ENCODE peak calls at places on chromosomes 4 and X, in eight cellular contexts. L is foreskin fibroblast, K is SW480, X is NCI-H187, C is choroid plexus epithelial cell, W is HEK293T, G is T-helper 2 cell, B is HCEC 1CT. I is an unnamed sample.

GRCh38 chr4:24659241-24659961 is 75.0 kb upstream of the DHX15 start:
- DNase-seq in L (no peak), W (no peak), C (no peak), B (no peak), K (peak; percentile 5), G (no peak), X (peak; percentile 28), I (no peak)

GRCh38 chr4:86960557-86960959 is 25.7 kb downstream of the AFF1 start:
- DNase-seq in K (no peak), C (peak; percentile 65), G (no peak), W (no peak), L (peak; percentile 21), B (peak; percentile 16), X (no peak), I (no peak)

GRCh38 chrX:135974279-135974856 is 580 bp upstream of the MMGT1 start:
- DNase-seq in W (peak; percentile 89), L (peak; percentile 47), K (peak; percentile 32), B (no peak), C (peak; percentile 80), X (peak; percentile 21), G (peak; percentile 46), I (peak; percentile 55)

GRCh38 chr4:10015140-10015753 is 6.0 kb downstream of the SLC2A9 start:
- DNase-seq in X (peak; percentile 23), L (no peak), B (no peak), G (no peak), C (peak; percentile 79), K (peak; percentile 33), W (no peak), I (peak; percentile 10)

GRCh38 chr4:174669278-174669677 is 147.0 kb upstream of the HPGD start:
- DNase-seq in C (peak; percentile 93), G (no peak), B (peak; percentile 86), W (no peak), X (no peak), K (peak; percentile 7), L (peak; percentile 39), I (peak; percentile 86)

GRCh38 chr4:122773021-122773420 is 40.5 kb downstream of the BBS12 start:
- DNase-seq in K (no peak), W (no peak), L (no peak), C (no peak), X (no peak), G (no peak), B (no peak), I (no peak)

GRCh38 chrX:131985526-131986049 is 37.5 kb upstream of the STK26 start:
- DNase-seq in L (no peak), W (no peak), G (no peak), X (no peak), K (no peak), B (no peak), C (no peak), I (no peak)

GRCh38 chr4:7252510-7253340 is 60.4 kb downstream of the SORCS2 start:
- DNase-seq in G (no peak), X (no peak), L (no peak), C (no peak), W (no peak), B (no peak), K (no peak), I (no peak)

GRCh38 chrX:110408949-110409588 is 50.4 kb downstream of the RTL9 start:
- DNase-seq in L (no peak), C (peak; percentile 52), K (no peak), B (no peak), W (no peak), G (no peak), X (no peak), I (no peak)

GRCh38 chrX:134929813-134930212 is 61.0 kb upstream of the SMIM10 start:
- DNase-seq in G (no peak), B (no peak), C (no peak), W (no peak), L (no peak), K (no peak), X (no peak), I (no peak)

GRCh38 chr4:177125656-177126055 is 184.0 kb upstream of the NEIL3 start:
- DNase-seq in B (no peak), W (no peak), L (no peak), G (no peak), X (no peak), K (no peak), C (no peak), I (no peak)

GRCh38 chr4:154014401-154015105 is 225.7 kb upstream of the SFRP2 start:
- DNase-seq in K (no peak), G (no peak), X (no peak), L (no peak), W (no peak), B (no peak), C (peak; percentile 32), I (no peak)

GRCh38 chrX:56557376-56557929 is 6.0 kb upstream of the UBQLN2 start:
- DNase-seq in X (no peak), W (no peak), B (no peak), L (no peak), G (no peak), K (no peak), C (no peak), I (no peak)

GRCh38 chrX:67725471-67725870 is 181.7 kb downstream of the AR start:
- DNase-seq in C (no peak), X (no peak), W (no peak), G (no peak), B (peak; percentile 1), L (peak; percentile 43), K (no peak), I (no peak)

GRCh38 chr4:186144596-186145569 is 40.4 kb downstream of the FAM149A start:
- DNase-seq in W (peak; percentile 44), L (peak; percentile 28), C (peak; percentile 69), X (no peak), G (no peak), K (peak; percentile 36), B (no peak), I (peak; percentile 60)

GRCh38 chr4:72076562-72076961 is 44.8 kb downstream of the NPFFR2 start:
- DNase-seq in G (no peak), K (no peak), B (peak; percentile 73), X (no peak), L (no peak), C (peak; percentile 4), W (no peak), I (peak; percentile 81)

GRCh38 chrX:64975491-64975890 is 759 bp downstream of the ZC4H2 start:
- DNase-seq in C (peak; percentile 5), W (peak; percentile 25), G (peak; percentile 2), K (peak; percentile 20), X (no peak), B (no peak), L (peak; percentile 6), I (peak; percentile 15)

GRCh38 chr4:123599061-123599919 is 202.7 kb downstream of the SPRY1 start:
- DNase-seq in L (peak; percentile 47), W (no peak), K (no peak), C (peak; percentile 91), X (no peak), G (no peak), B (peak; percentile 39), I (no peak)

GRCh38 chrX:39693298-39693697 is 404.5 kb downstream of the BCOR start:
- DNase-seq in X (no peak), W (peak; percentile 51), B (no peak), K (peak; percentile 56), L (no peak), G (no peak), C (no peak), I (no peak)

GRCh38 chr4:8157496-8157895 is 1.1 kb downstream of the ABLIM2 start:
- DNase-seq in G (no peak), B (no peak), W (no peak), L (no peak), C (no peak), X (no peak), K (no peak), I (no peak)

GRCh38 chrX:74613350-74614192 is 853 bp downstream of the RLIM start:
- DNase-seq in K (peak; percentile 70), B (peak; percentile 22), X (no peak), G (no peak), W (peak; percentile 25), C (peak; percentile 46), L (no peak), I (peak; percentile 32)

GRCh38 chr4:7876096-7876993 is 63.3 kb downstream of the AFAP1 start:
- DNase-seq in G (peak; percentile 12), K (peak; percentile 7), B (peak; percentile 63), W (peak; percentile 33), X (no peak), C (peak; percentile 72), L (no peak), I (peak; percentile 58)

GRCh38 chr4:46993075-46994006 is at the start of gene GABRA4:
- DNase-seq in C (peak; percentile 5), K (no peak), B (no peak), L (no peak), W (no peak), G (no peak), X (no peak), I (peak; percentile 20)

GRCh38 chr4:123661080-123661737 is 264.6 kb downstream of the SPRY1 start:
- DNase-seq in X (no peak), K (peak; percentile 30), C (peak; percentile 60), W (no peak), L (no peak), G (peak; percentile 3), B (peak; percentile 13), I (peak; percentile 51)

GRCh38 chrX:49165901-49166881 is 3.6 kb downstream of the MAGIX start:
- DNase-seq in L (peak; percentile 54), C (peak; percentile 86), W (peak; percentile 39), B (peak; percentile 72), K (peak; percentile 95), G (peak; percentile 79), X (peak; percentile 68), I (peak; percentile 77)

GRCh38 chrX:32530802-32531403 is 680.4 kb downstream of the DMD start:
- DNase-seq in B (peak; percentile 32), G (no peak), L (no peak), X (no peak), C (peak; percentile 66), K (peak; percentile 39), W (peak; percentile 13), I (peak; percentile 30)

GRCh38 chr4:171246948-171247347 is 566.3 kb upstream of the GALNTL6 start:
- DNase-seq in C (no peak), K (no peak), B (no peak), W (no peak), G (no peak), L (no peak), X (no peak), I (no peak)

GRCh38 chr4:121307441-121308327 is 73.1 kb downstream of the QRFPR start:
- DNase-seq in K (peak; percentile 32), B (peak; percentile 13), C (peak; percentile 84), X (no peak), W (peak; percentile 55), L (peak; percentile 19), G (peak; percentile 29), I (peak; percentile 65)

GRCh38 chr4:128427832-128428366 is 140.3 kb upstream of the PGRMC2 start:
- DNase-seq in B (peak; percentile 66), L (peak; percentile 59), W (peak; percentile 59), C (peak; percentile 90), G (no peak), X (no peak), K (peak; percentile 89), I (peak; percentile 64)

GRCh38 chr4:95761871-95762270 is 78.0 kb upstream of the PDHA2 start:
- DNase-seq in X (no peak), C (peak; percentile 18), G (no peak), L (no peak), W (no peak), K (no peak), B (no peak), I (peak; percentile 1)

GRCh38 chrX:13651150-13651549 is 1.8 kb upstream of the TCEANC start:
- DNase-seq in G (no peak), X (no peak), C (no peak), W (no peak), L (no peak), B (peak; percentile 30), K (no peak), I (no peak)

GRCh38 chr4:70619778-70620177 is 8.8 kb upstream of the ENAM start:
- DNase-seq in W (no peak), G (no peak), B (no peak), X (no peak), K (no peak), C (no peak), L (no peak), I (no peak)

GRCh38 chr4:7904108-7904516 is 35.5 kb downstream of the AFAP1 start:
- DNase-seq in K (no peak), W (no peak), C (peak; percentile 71), B (peak; percentile 74), X (no peak), L (peak; percentile 74), G (no peak), I (peak; percentile 85)

GRCh38 chr4:102234243-102234838 is 110.9 kb downstream of the SLC39A8 start:
- DNase-seq in B (no peak), K (no peak), X (no peak), C (no peak), L (no peak), W (no peak), G (no peak), I (no peak)

I was measured in astrocyte of the spinal cord.